ENCODE peak calls at places on chromosomes 12 and 14, in four cellular contexts. U is stomach, T is suprapubic skin, W is GM12892. Q is an unnamed sample.

GRCh38 chr12:117882181-117882580 is 86.6 kb downstream of the KSR2 start:
- DNase-seq in T (no peak), U (no peak), W (no peak), Q (no peak)

GRCh38 chr14:75832621-75833297 is 149.0 kb downstream of the TGFB3 start:
- DNase-seq in T (no peak), W (no peak), U (peak), Q (no peak)

GRCh38 chr12:62917939-62918338 is 17.0 kb downstream of the PPM1H start:
- DNase-seq in T (no peak), W (no peak), U (no peak), Q (no peak)

GRCh38 chr14:106802413-106803364 is 1276.3 kb downstream of the TMEM121 start:
- DNase-seq in W (no peak), U (no peak), T (no peak), Q (no peak)

GRCh38 chr12:109255377-109255776 is 53.7 kb downstream of the FOXN4 start:
- DNase-seq in T (no peak), U (no peak), W (no peak), Q (no peak)

GRCh38 chr12:109287181-109287580 is 21.9 kb downstream of the FOXN4 start:
- DNase-seq in T (no peak), U (no peak), W (no peak), Q (no peak)

GRCh38 chr12:66741919-66742318 is 63.0 kb upstream of the GRIP1 start:
- DNase-seq in W (no peak), U (no peak), T (no peak), Q (no peak)

GRCh38 chr14:93493054-93493453 is 62.3 kb downstream of the UNC79 start:
- DNase-seq in W (no peak), T (no peak), U (no peak), Q (no peak)

GRCh38 chr12:105705765-105706164 is 375.3 kb downstream of the C12orf75 start:
- DNase-seq in W (no peak), U (peak), T (no peak), Q (no peak)

GRCh38 chr12:131365821-131366260 is 345.0 kb upstream of the SFSWAP start:
- DNase-seq in U (no peak), W (no peak), T (peak), Q (no peak)

GRCh38 chr14:50310445-50310844 is 1.6 kb downstream of the L2HGDH start:
- DNase-seq in U (no peak), T (no peak), W (no peak), Q (no peak)

GRCh38 chr14:101481557-101481956 is 79.7 kb upstream of the DIO3 start:
- DNase-seq in T (peak), W (no peak), U (peak), Q (no peak)

GRCh38 chr12:33566403-33566802 is 126.8 kb upstream of the SYT10 start:
- DNase-seq in T (no peak), U (no peak), W (no peak), Q (no peak)

GRCh38 chr12:68080577-68080976 is 79.0 kb downstream of the IFNG start:
- DNase-seq in U (no peak), T (no peak), W (no peak), Q (no peak)

GRCh38 chr12:57430117-57430930 is 519 bp downstream of the R3HDM2 start:
- DNase-seq in U (peak), T (peak), W (no peak), Q (peak)

GRCh38 chr12:106986625-106987389 is at the start of gene MTERF2:
- DNase-seq in T (peak), U (peak), W (peak), Q (peak)
- TF ChIP-seq POLR2AphosphoS5 in T (no peak), U (peak), W (no peak), Q (no peak)

DNA sequence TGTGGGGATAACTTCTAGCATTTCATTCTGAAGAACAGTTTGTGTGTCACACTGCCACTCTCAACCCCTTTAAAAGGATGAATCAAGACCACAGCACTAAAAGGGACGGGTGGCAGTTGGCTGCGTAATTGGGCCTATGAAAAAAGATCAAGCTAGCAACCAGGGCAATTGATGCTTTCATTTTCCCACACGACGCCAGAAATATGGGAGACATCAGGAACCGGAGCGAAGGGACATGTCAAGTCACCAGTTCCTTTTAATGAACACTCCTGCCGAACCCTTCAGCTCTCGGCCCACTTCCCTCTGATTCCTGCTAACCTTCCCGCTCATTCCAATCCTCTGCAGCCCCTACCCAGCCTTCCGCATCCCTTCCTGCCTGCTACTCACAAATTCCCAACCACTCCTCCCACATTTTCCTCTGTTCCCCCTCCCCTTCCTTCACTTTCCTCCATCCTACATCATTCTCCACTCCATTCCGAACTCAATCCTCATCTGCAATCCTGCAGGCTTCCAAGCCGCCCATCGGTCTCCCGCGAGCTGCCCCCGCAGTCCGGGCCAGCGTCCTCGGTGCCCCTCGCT is 746 bp downstream of the CSRNP2 start:
- DNase-seq in T (peak), U (no peak), W (no peak), Q (no peak)
- TF ChIP-seq POLR2AphosphoS5 in T (no peak), U (no peak), W (peak), Q (no peak)

GRCh38 chr12:76080729-76081415 is 3.6 kb downstream of the NAP1L1 start:
- DNase-seq in T (no peak), W (no peak), U (no peak), Q (no peak)
- TF ChIP-seq POLR2AphosphoS5 in T (no peak), W (no peak), U (no peak), Q (no peak)

DNA sequence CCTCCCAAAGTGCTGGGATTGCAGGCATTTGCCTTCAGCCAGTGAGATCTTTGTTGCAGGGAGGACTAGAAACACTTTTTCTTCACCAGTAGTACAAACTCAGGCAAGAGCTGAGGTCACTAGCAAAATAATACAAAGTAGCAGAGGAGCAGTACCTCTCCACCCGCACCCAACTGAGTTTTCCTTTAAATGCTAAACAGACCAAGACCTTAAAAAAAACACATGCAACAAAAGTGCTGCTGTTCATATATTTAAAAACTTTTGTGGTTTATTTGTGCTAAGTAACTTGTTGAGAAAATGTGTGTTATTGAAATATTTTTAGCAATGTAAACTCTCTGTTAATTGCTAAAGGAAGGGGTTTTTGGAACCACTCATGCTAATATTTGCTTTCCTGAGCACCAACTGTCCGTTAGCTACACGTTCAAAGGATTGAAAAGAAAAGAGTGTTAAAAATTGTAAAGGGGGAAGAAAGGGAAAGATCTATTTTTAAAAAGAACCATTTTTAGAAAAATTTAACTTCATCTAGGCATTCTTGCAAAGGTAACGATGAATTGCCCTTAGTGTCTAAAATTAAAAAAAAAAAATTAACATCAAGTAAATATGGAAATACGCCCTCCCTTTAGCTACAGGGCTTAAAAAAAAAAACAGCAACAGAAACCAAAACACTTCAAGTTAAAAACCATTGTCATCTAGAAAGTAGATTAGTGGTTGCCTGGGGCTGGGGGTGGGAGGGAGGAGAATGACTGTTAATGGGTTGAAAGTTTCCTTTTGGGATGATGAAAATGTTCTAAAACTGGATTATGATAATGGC is 114.0 kb upstream of the KRAS start:
- DNase-seq in T (no peak), W (no peak), U (no peak), Q (no peak)
- TF ChIP-seq POLR2AphosphoS5 in T (no peak), W (no peak), U (no peak), Q (no peak)

GRCh38 chr12:104348283-104348993 is 44.9 kb downstream of the EID3 start:
- DNase-seq in U (no peak), W (no peak), T (no peak), Q (no peak)
- TF ChIP-seq POLR2AphosphoS5 in U (no peak), W (no peak), T (no peak), Q (no peak)

DNA sequence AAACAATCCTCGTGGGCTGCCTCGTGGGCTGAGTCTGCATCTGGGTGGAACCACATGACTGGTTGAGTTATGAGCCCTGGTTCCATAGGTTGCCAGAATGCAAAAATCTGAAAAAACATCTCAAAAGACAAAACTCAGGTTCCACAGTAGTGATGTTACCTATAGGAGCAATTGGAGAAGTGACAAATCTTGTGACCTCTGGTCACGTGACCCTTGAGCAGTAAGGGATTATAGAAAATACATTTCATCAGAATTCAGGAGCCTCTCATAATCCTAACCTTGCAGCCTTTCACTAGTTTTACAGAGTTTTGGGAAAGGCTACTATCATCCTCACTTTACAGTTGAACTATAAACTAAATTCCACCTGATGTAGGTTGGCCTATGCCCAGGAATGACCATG is 12.5 kb upstream of the RNASE3 start:
- DNase-seq in W (no peak), T (no peak), U (no peak), Q (no peak)
- TF ChIP-seq POLR2AphosphoS5 in W (no peak), T (no peak), U (no peak), Q (no peak)

GRCh38 chr14:73491256-73491976 is 683 bp downstream of the RIOX1 start:
- DNase-seq in T (no peak), W (peak), U (peak), Q (peak)
- TF ChIP-seq POLR2AphosphoS5 in T (no peak), W (no peak), U (peak), Q (no peak)